ENCODE peak calls at places on chromosomes 7 and 10, in six cellular contexts. M is stomach, E is thyroid gland, B is tibial nerve, O is spleen, Z is heart left ventricle. P is an unnamed sample.

GRCh38 chr7:75992083-75992755 is 2.2 kb downstream of the TMEM120A start:
- DNase-seq in Z (no peak), B (no peak), O (peak), E (no peak), M (no peak), P (no peak)

GRCh38 chr7:120951309-120951706 is 731 bp downstream of the ING3 start:
- DNase-seq in B (no peak), M (no peak), Z (no peak), E (no peak), O (no peak), P (no peak)

GRCh38 chr10:47190301-47190700 is 109.7 kb upstream of the GDF10 start:
- DNase-seq in E (no peak), M (no peak), B (no peak), Z (no peak), O (no peak), P (no peak)

GRCh38 chr10:44998146-44998631 is 2.5 kb upstream of the ZNF22 start:
- DNase-seq in B (peak), M (no peak), E (no peak), Z (no peak), O (no peak), P (no peak)

GRCh38 chr7:116211006-116211912 is 920 bp downstream of the TES start:
- DNase-seq in M (peak), B (peak), O (peak), Z (peak), E (peak), P (peak)

GRCh38 chr10:110572862-110573261 is 5.4 kb downstream of the SMC3 start:
- DNase-seq in O (no peak), Z (no peak), M (no peak), B (no peak), E (no peak), P (no peak)

GRCh38 chr7:80097756-80098155 is 36.9 kb upstream of the GNAI1 start:
- DNase-seq in M (no peak), O (no peak), Z (no peak), B (no peak), E (no peak), P (no peak)

GRCh38 chr7:14606101-14606500 is 296.4 kb downstream of the DGKB start:
- DNase-seq in B (no peak), Z (no peak), E (no peak), O (no peak), M (no peak), P (no peak)

GRCh38 chr10:131790021-131790420 is 110.8 kb upstream of the PPP2R2D start:
- DNase-seq in Z (no peak), E (no peak), B (no peak), M (peak), O (no peak), P (no peak)

GRCh38 chr10:130782467-130782866 is 529.1 kb downstream of the TCERG1L start:
- DNase-seq in B (no peak), Z (no peak), M (no peak), E (no peak), O (no peak), P (no peak)

GRCh38 chr10:103814626-103815370 is 40.6 kb downstream of the SH3PXD2A start:
- DNase-seq in M (no peak), B (no peak), O (no peak), Z (no peak), E (no peak), P (no peak)

GRCh38 chr7:114243019-114243507 is 171.6 kb upstream of the FOXP2 start:
- DNase-seq in E (no peak), Z (no peak), O (no peak), M (no peak), B (no peak), P (no peak)

GRCh38 chr7:7977774-7978173 is 9.2 kb downstream of the GLCCI1 start:
- DNase-seq in E (no peak), M (no peak), B (no peak), O (no peak), Z (no peak), P (no peak)

GRCh38 chr10:132742167-132742836 is 43.6 kb downstream of the NKX6-2 start:
- DNase-seq in O (no peak), B (no peak), Z (no peak), E (no peak), M (no peak), P (no peak)

GRCh38 chr10:131431541-131431940 is 120.0 kb upstream of the TCERG1L start:
- DNase-seq in O (no peak), M (no peak), E (peak), Z (no peak), B (no peak), P (no peak)

GRCh38 chr10:101720606-101721230 is 25.7 kb upstream of the FBXW4 start:
- DNase-seq in Z (no peak), E (no peak), B (no peak), M (no peak), O (no peak), P (no peak)

GRCh38 chr10:33473688-33474087 is 139.2 kb upstream of the NRP1 start:
- DNase-seq in O (no peak), Z (no peak), M (no peak), B (no peak), E (no peak), P (no peak)

GRCh38 chr10:125795111-125795510 is 19.5 kb upstream of the MMP21 start:
- DNase-seq in Z (peak), E (no peak), O (no peak), M (no peak), B (no peak), P (no peak)

GRCh38 chr7:48179631-48180030 is 8.4 kb downstream of the ABCA13 start:
- DNase-seq in E (no peak), B (no peak), Z (no peak), M (no peak), O (no peak), P (no peak)

GRCh38 chr7:1725199-1725701 is 55.2 kb downstream of the ELFN1 start:
- DNase-seq in E (peak), O (no peak), B (no peak), Z (peak), M (peak), P (no peak)

DNA sequence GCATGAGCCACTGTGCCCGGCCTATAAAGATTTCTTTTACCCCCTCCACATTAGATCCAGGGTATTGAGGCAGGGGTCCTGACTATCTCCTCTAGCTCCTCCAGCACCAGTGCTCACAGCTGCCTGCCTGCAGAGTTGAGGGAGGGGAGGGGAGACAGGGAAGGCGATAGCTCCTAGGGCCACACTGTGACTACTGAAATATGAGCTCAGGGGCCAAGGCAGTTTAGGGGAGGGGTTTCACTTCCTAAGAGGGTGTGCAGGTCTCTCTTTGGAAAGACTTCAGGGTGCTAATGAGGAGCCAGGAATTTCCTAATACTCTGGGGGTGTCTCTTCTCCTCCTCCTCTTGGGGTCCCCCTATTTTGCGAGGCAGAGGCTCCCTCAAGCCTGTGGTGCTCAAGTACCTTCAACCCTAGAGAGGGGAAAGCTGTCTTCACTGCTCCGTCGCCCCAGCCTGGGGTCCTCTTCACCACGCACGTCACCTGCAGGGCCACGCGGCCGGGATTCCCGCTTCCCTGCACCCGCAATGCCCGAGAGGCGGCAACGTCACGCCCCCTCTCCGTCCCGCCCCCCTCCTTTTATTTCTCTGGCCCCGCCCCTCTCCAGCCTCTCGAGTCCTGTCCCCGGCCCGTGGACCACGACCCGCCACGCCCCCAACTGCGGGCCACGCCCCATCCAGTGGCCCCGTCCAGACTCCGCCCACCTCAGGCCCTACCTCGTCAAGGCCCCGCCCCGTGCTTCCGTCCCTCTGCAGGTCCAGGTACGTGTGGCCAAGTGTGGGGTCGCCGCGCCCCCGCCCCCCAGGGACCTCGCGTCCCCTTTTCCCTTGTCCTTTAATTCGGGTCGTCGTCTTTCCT is 69.5 kb upstream of the BAIAP2L1 start:
- DNase-seq in M (peak), E (peak), O (no peak), Z (no peak), B (no peak), P (peak)
- H3K4me3 ChIP-seq in M (peak), E (no peak), O (no peak), Z (peak), B (no peak), P (no peak)

GRCh38 chr10:113326160-113327111 is 226.4 kb upstream of the HABP2 start:
- DNase-seq in B (peak), M (no peak), E (peak), Z (peak), O (no peak), P (peak)
- H3K27ac ChIP-seq in B (no peak), M (no peak), E (no peak), Z (peak), O (no peak), P (peak)

DNA sequence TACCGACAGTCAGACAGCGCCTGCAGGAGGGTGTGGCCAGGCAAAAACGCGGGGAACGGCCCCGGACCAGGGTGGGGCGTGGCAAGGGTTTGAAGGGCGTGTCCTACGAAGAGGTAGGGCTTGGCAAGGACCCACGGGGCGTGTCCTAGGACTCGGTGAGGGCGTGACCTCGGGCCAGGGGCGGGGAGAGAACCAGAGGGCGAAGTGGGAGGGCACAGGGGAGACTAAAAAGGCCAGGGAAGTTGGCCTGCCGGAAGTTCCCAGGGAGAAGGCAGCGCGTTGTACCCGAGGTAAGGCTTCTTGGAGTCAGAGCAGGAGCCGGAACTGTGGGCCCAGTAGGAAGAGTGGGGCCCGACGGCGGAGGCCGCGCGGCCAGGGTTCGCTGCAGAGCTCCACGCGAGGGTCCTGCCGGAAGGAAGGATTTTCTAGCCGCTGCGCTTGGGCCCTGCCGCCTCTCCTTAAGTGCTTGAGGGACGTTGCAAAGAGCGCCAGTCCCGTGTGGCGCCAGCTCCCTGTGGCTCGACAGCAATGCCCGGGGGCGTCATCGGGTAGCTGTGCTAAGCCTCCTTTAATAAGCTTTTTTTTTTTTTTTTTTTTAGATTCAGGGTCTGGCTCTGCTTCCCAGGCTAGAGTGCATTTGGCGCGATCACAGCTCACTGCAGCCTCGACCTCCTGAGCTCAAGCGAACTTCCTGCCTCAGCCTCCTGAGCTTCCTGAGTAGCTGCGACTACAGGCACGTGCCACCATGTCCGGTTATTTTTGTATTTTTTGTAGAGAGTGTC is at the start of gene PTER:
- DNase-seq in Z (peak), M (peak), B (peak), O (peak), E (peak), P (peak)
- TF ChIP-seq POLR2A in Z (peak), M (no peak), B (peak), O (no peak), E (peak), P (peak)

GRCh38 chr7:122327969-122328368 is 23.4 kb upstream of the FEZF1 start:
- DNase-seq in O (no peak), E (no peak), M (no peak), B (no peak), Z (no peak), P (no peak)
- H3K4me3 ChIP-seq in O (no peak), E (no peak), M (no peak), B (no peak), Z (no peak), P (no peak)